ENCODE peak calls at places on chromosomes 7 and 10, in six cellular contexts. One of them, this sample, is unnamed.

GRCh38 chr10:88527245-88527644 is 55.9 kb downstream of the RNLS start:
- DNase-seq in NCI-H2081: no peak
- DNase-seq in ovary: no peak
- DNase-seq in anterior cingulate cortex: no peak
- DNase-seq in iris pigment epithelial cell: no peak
- DNase-seq in upper lobe of left lung: no peak
- DNase-seq in this sample: no peak

GRCh38 chr10:119517235-119518141 is 25.0 kb downstream of the RGS10 start:
- DNase-seq in iris pigment epithelial cell: peak
- DNase-seq in ovary: no peak
- DNase-seq in anterior cingulate cortex: no peak
- DNase-seq in upper lobe of left lung: no peak
- DNase-seq in NCI-H2081: no peak
- DNase-seq in this sample: peak

GRCh38 chr10:50846753-50847152 is 38.7 kb downstream of the A1CF start:
- DNase-seq in upper lobe of left lung: no peak
- DNase-seq in anterior cingulate cortex: no peak
- DNase-seq in iris pigment epithelial cell: peak
- DNase-seq in NCI-H2081: no peak
- DNase-seq in ovary: no peak
- DNase-seq in this sample: peak

GRCh38 chr10:31034041-31034918 is 2.6 kb upstream of the ZNF438 start:
- DNase-seq in NCI-H2081: no peak
- DNase-seq in anterior cingulate cortex: no peak
- DNase-seq in iris pigment epithelial cell: peak
- DNase-seq in ovary: no peak
- DNase-seq in upper lobe of left lung: no peak
- DNase-seq in this sample: peak

GRCh38 chr10:91683976-91684375 is 51.1 kb upstream of the PPP1R3C start:
- DNase-seq in iris pigment epithelial cell: peak
- DNase-seq in upper lobe of left lung: no peak
- DNase-seq in anterior cingulate cortex: no peak
- DNase-seq in ovary: no peak
- DNase-seq in NCI-H2081: no peak
- DNase-seq in this sample: peak

GRCh38 chr7:76326646-76327233 is 24.3 kb downstream of the HSPB1 start:
- DNase-seq in upper lobe of left lung: no peak
- DNase-seq in iris pigment epithelial cell: peak
- DNase-seq in ovary: no peak
- DNase-seq in anterior cingulate cortex: no peak
- DNase-seq in NCI-H2081: no peak
- DNase-seq in this sample: no peak

GRCh38 chr10:128865398-128865797 is 601.6 kb upstream of the MGMT start:
- DNase-seq in NCI-H2081: no peak
- DNase-seq in ovary: no peak
- DNase-seq in iris pigment epithelial cell: no peak
- DNase-seq in upper lobe of left lung: no peak
- DNase-seq in anterior cingulate cortex: no peak
- DNase-seq in this sample: no peak

GRCh38 chr7:106421181-106421762 is 136.5 kb upstream of the NAMPT start:
- DNase-seq in upper lobe of left lung: peak
- DNase-seq in NCI-H2081: peak
- DNase-seq in iris pigment epithelial cell: peak
- DNase-seq in ovary: peak
- DNase-seq in anterior cingulate cortex: no peak
- DNase-seq in this sample: peak

GRCh38 chr7:32658034-32658944 is 163.0 kb downstream of the AVL9 start:
- DNase-seq in anterior cingulate cortex: no peak
- DNase-seq in NCI-H2081: no peak
- DNase-seq in iris pigment epithelial cell: peak
- DNase-seq in upper lobe of left lung: no peak
- DNase-seq in ovary: no peak
- DNase-seq in this sample: peak

GRCh38 chr10:94363251-94363565 is 469 bp upstream of the NOC3L start:
- DNase-seq in upper lobe of left lung: no peak
- DNase-seq in NCI-H2081: no peak
- DNase-seq in anterior cingulate cortex: no peak
- DNase-seq in iris pigment epithelial cell: no peak
- DNase-seq in ovary: no peak
- DNase-seq in this sample: no peak

GRCh38 chr7:91140982-91141381 is 123.3 kb upstream of the FZD1 start:
- DNase-seq in NCI-H2081: no peak
- DNase-seq in ovary: no peak
- DNase-seq in upper lobe of left lung: no peak
- DNase-seq in anterior cingulate cortex: no peak
- DNase-seq in iris pigment epithelial cell: no peak
- DNase-seq in this sample: no peak

GRCh38 chr10:126905776-126906703 is 812 bp downstream of the DOCK1 start:
- DNase-seq in anterior cingulate cortex: no peak
- DNase-seq in NCI-H2081: no peak
- DNase-seq in iris pigment epithelial cell: peak
- DNase-seq in upper lobe of left lung: peak
- DNase-seq in ovary: peak
- DNase-seq in this sample: peak

This sample was measured in epithelial cell of esophagus.